ENCODE peak calls at places on chromosomes 4 and X, in seven cellular contexts. One of them, this sample, is unnamed.

GRCh38 chrX:12946406-12946805 is 28.5 kb upstream of the TMSB4X start:
- DNase-seq in SK-N-SH: no peak
- DNase-seq in HCT116: no peak
- DNase-seq in HepG2: no peak
- DNase-seq in H1: no peak
- DNase-seq in GM12878: no peak
- DNase-seq in K562: no peak
- DNase-seq in this sample: no peak

GRCh38 chr4:103443324-103443723 is 245.2 kb upstream of the CENPE start:
- DNase-seq in K562: no peak
- DNase-seq in HepG2: peak
- DNase-seq in H1: no peak
- DNase-seq in GM12878: no peak
- DNase-seq in SK-N-SH: no peak
- DNase-seq in HCT116: peak
- DNase-seq in this sample: no peak

GRCh38 chr4:46975144-46975543 is 18.2 kb downstream of the GABRA4 start:
- DNase-seq in GM12878: no peak
- DNase-seq in HepG2: no peak
- DNase-seq in K562: no peak
- DNase-seq in HCT116: no peak
- DNase-seq in SK-N-SH: no peak
- DNase-seq in H1: no peak
- DNase-seq in this sample: no peak

GRCh38 chr4:14520171-14520570 is 482.1 kb upstream of the CPEB2 start:
- DNase-seq in H1: no peak
- DNase-seq in SK-N-SH: peak
- DNase-seq in K562: no peak
- DNase-seq in HepG2: no peak
- DNase-seq in HCT116: no peak
- DNase-seq in GM12878: no peak
- DNase-seq in this sample: no peak

GRCh38 chr4:139619644-139620043 is 46.0 kb upstream of the MGST2 start:
- DNase-seq in HCT116: no peak
- DNase-seq in K562: no peak
- DNase-seq in SK-N-SH: no peak
- DNase-seq in GM12878: no peak
- DNase-seq in H1: no peak
- DNase-seq in HepG2: peak
- DNase-seq in this sample: peak

GRCh38 chr4:38154681-38155588 is 194.7 kb downstream of the PTTG2 start:
- DNase-seq in HCT116: no peak
- DNase-seq in SK-N-SH: no peak
- DNase-seq in K562: no peak
- DNase-seq in GM12878: no peak
- DNase-seq in HepG2: no peak
- DNase-seq in H1: no peak
- DNase-seq in this sample: no peak

GRCh38 chr4:29539226-29539625 is 1180.9 kb upstream of the PCDH7 start:
- DNase-seq in HCT116: no peak
- DNase-seq in HepG2: no peak
- DNase-seq in H1: no peak
- DNase-seq in K562: no peak
- DNase-seq in SK-N-SH: no peak
- DNase-seq in GM12878: no peak
- DNase-seq in this sample: no peak

GRCh38 chr4:150986085-150986484 is 29.0 kb downstream of the LRBA start:
- DNase-seq in HCT116: no peak
- DNase-seq in SK-N-SH: no peak
- DNase-seq in HepG2: no peak
- DNase-seq in H1: no peak
- DNase-seq in K562: no peak
- DNase-seq in GM12878: no peak
- DNase-seq in this sample: no peak

GRCh38 chr4:2080429-2081300 is 21.5 kb downstream of the NAT8L start:
- DNase-seq in SK-N-SH: no peak
- DNase-seq in K562: no peak
- DNase-seq in HCT116: no peak
- DNase-seq in H1: no peak
- DNase-seq in HepG2: no peak
- DNase-seq in GM12878: no peak
- DNase-seq in this sample: no peak

GRCh38 chr4:3788366-3788660 is 22.1 kb downstream of the ADRA2C start:
- DNase-seq in SK-N-SH: no peak
- DNase-seq in GM12878: no peak
- DNase-seq in H1: no peak
- DNase-seq in HCT116: no peak
- DNase-seq in HepG2: no peak
- DNase-seq in K562: no peak
- DNase-seq in this sample: no peak

GRCh38 chr4:56310401-56310800 is 76.9 kb downstream of the AASDH start:
- DNase-seq in HepG2: no peak
- DNase-seq in HCT116: no peak
- DNase-seq in K562: no peak
- DNase-seq in H1: no peak
- DNase-seq in GM12878: no peak
- DNase-seq in SK-N-SH: no peak
- DNase-seq in this sample: no peak

GRCh38 chr4:84931274-84931673 is 35.2 kb downstream of the WDFY3 start:
- DNase-seq in H1: no peak
- DNase-seq in GM12878: no peak
- DNase-seq in K562: no peak
- DNase-seq in HCT116: no peak
- DNase-seq in SK-N-SH: no peak
- DNase-seq in HepG2: no peak
- DNase-seq in this sample: no peak

GRCh38 chr4:145839151-145839550 is 99.5 kb downstream of the ZNF827 start:
- DNase-seq in H1: no peak
- DNase-seq in HCT116: no peak
- DNase-seq in K562: no peak
- DNase-seq in HepG2: no peak
- DNase-seq in SK-N-SH: no peak
- DNase-seq in GM12878: no peak
- DNase-seq in this sample: peak

GRCh38 chr4:149980941-149981340 is 97.3 kb upstream of the DCLK2 start:
- DNase-seq in SK-N-SH: peak
- DNase-seq in HCT116: peak
- DNase-seq in GM12878: no peak
- DNase-seq in HepG2: peak
- DNase-seq in K562: peak
- DNase-seq in H1: peak
- DNase-seq in this sample: peak

GRCh38 chr4:173014113-173014558 is 154.5 kb upstream of the GALNT7 start:
- DNase-seq in K562: no peak
- DNase-seq in HepG2: no peak
- DNase-seq in GM12878: no peak
- DNase-seq in H1: peak
- DNase-seq in SK-N-SH: peak
- DNase-seq in HCT116: no peak
- DNase-seq in this sample: no peak

GRCh38 chrX:10608099-10608498 is 12.3 kb downstream of the MID1 start:
- DNase-seq in GM12878: no peak
- DNase-seq in HepG2: no peak
- DNase-seq in H1: no peak
- DNase-seq in SK-N-SH: no peak
- DNase-seq in HCT116: no peak
- DNase-seq in K562: no peak
- DNase-seq in this sample: no peak

GRCh38 chr4:179307297-179308136 is 1865.3 kb upstream of the AGA start:
- DNase-seq in HCT116: peak
- DNase-seq in K562: peak
- DNase-seq in HepG2: peak
- DNase-seq in GM12878: peak
- DNase-seq in H1: no peak
- DNase-seq in SK-N-SH: peak
- DNase-seq in this sample: peak

GRCh38 chrX:24260827-24261550 is 52.9 kb downstream of the SUPT20HL2 start:
- DNase-seq in HepG2: no peak
- DNase-seq in HCT116: no peak
- DNase-seq in H1: no peak
- DNase-seq in GM12878: no peak
- DNase-seq in K562: no peak
- DNase-seq in SK-N-SH: no peak
- DNase-seq in this sample: no peak

GRCh38 chrX:57227691-57228090 is 58.8 kb upstream of the FAAH2 start:
- DNase-seq in HepG2: no peak
- DNase-seq in HCT116: no peak
- DNase-seq in K562: no peak
- DNase-seq in GM12878: no peak
- DNase-seq in H1: no peak
- DNase-seq in SK-N-SH: no peak
- DNase-seq in this sample: no peak

GRCh38 chr4:188839704-188840103 is 700.5 kb downstream of the TRIML1 start:
- DNase-seq in HCT116: no peak
- DNase-seq in GM12878: no peak
- DNase-seq in SK-N-SH: no peak
- DNase-seq in K562: no peak
- DNase-seq in HepG2: no peak
- DNase-seq in H1: no peak
- DNase-seq in this sample: no peak

GRCh38 chrX:136750364-136750763 is 30.4 kb downstream of the ARHGEF6 start:
- DNase-seq in H1: no peak
- DNase-seq in K562: no peak
- DNase-seq in HepG2: no peak
- DNase-seq in SK-N-SH: no peak
- DNase-seq in HCT116: no peak
- DNase-seq in GM12878: no peak
- DNase-seq in this sample: no peak

GRCh38 chr4:60611762-60612496 is 588.2 kb upstream of the ADGRL3 start:
- DNase-seq in GM12878: no peak
- DNase-seq in K562: no peak
- DNase-seq in HCT116: no peak
- DNase-seq in HepG2: no peak
- DNase-seq in H1: peak
- DNase-seq in SK-N-SH: no peak
- DNase-seq in this sample: no peak

GRCh38 chr4:26346203-26346620 is 25.4 kb downstream of the RBPJ start:
- DNase-seq in SK-N-SH: no peak
- DNase-seq in HepG2: no peak
- DNase-seq in HCT116: no peak
- DNase-seq in H1: no peak
- DNase-seq in GM12878: no peak
- DNase-seq in K562: peak
- DNase-seq in this sample: no peak
- TF ChIP-seq JUND in SK-N-SH: no peak
- TF ChIP-seq JUND in HepG2: no peak
- TF ChIP-seq JUND in HCT116: no peak
- TF ChIP-seq JUND in H1: no peak
- TF ChIP-seq JUND in GM12878: no peak
- TF ChIP-seq JUND in K562: no peak
- TF ChIP-seq JUND in this sample: no peak

GRCh38 chr4:168441412-168441811 is 38.9 kb downstream of the DDX60L start:
- DNase-seq in K562: no peak
- DNase-seq in HCT116: no peak
- DNase-seq in H1: no peak
- DNase-seq in SK-N-SH: no peak
- DNase-seq in GM12878: no peak
- DNase-seq in HepG2: no peak
- DNase-seq in this sample: no peak
- TF ChIP-seq JUND in K562: no peak
- TF ChIP-seq JUND in HCT116: no peak
- TF ChIP-seq JUND in H1: no peak
- TF ChIP-seq JUND in SK-N-SH: no peak
- TF ChIP-seq JUND in GM12878: no peak
- TF ChIP-seq JUND in HepG2: no peak
- TF ChIP-seq JUND in this sample: no peak

GRCh38 chrX:145630806-145631435 is 186.7 kb upstream of the SLITRK2 start:
- DNase-seq in HepG2: no peak
- DNase-seq in SK-N-SH: no peak
- DNase-seq in K562: no peak
- DNase-seq in H1: no peak
- DNase-seq in GM12878: no peak
- DNase-seq in HCT116: no peak
- DNase-seq in this sample: no peak
- TF ChIP-seq JUND in HepG2: no peak
- TF ChIP-seq JUND in SK-N-SH: no peak
- TF ChIP-seq JUND in K562: no peak
- TF ChIP-seq JUND in H1: no peak
- TF ChIP-seq JUND in GM12878: no peak
- TF ChIP-seq JUND in HCT116: no peak
- TF ChIP-seq JUND in this sample: no peak

GRCh38 chr4:53713767-53714166 is 122.5 kb upstream of the LNX1 start:
- DNase-seq in HCT116: no peak
- DNase-seq in HepG2: no peak
- DNase-seq in GM12878: no peak
- DNase-seq in SK-N-SH: peak
- DNase-seq in K562: no peak
- DNase-seq in H1: no peak
- DNase-seq in this sample: no peak

GRCh38 chr4:53713296-53713695 is 122.0 kb upstream of the LNX1 start:
- DNase-seq in HepG2: no peak
- DNase-seq in GM12878: no peak
- DNase-seq in SK-N-SH: no peak
- DNase-seq in K562: no peak
- DNase-seq in HCT116: no peak
- DNase-seq in H1: no peak
- DNase-seq in this sample: no peak

GRCh38 chr4:53712326-53712725 is 121.0 kb upstream of the LNX1 start:
- DNase-seq in HepG2: no peak
- DNase-seq in K562: no peak
- DNase-seq in H1: no peak
- DNase-seq in HCT116: no peak
- DNase-seq in GM12878: no peak
- DNase-seq in SK-N-SH: peak
- DNase-seq in this sample: no peak

GRCh38 chr4:53709693-53710092 is 118.4 kb upstream of the LNX1 start:
- DNase-seq in SK-N-SH: no peak
- DNase-seq in HepG2: no peak
- DNase-seq in HCT116: no peak
- DNase-seq in GM12878: no peak
- DNase-seq in H1: no peak
- DNase-seq in K562: no peak
- DNase-seq in this sample: no peak

DNA sequence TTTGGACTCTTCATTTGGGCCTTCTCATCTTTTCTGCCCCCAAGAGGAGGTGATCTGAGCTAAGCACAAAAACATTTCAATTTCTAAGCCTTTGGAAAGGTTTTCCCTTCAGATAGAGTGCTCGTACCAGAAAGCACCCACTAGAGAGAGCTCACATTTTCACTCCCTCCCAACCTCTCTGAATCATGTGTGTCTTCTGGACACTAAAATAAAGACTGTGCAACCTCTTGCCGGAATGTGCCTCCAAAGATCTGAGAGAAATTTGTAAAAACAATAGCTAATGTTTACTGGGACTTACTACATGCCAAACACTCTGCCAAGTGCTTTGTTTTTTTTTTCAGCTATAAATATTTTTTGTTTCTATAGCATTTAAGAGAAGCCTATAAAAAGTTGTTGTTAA is 120.6 kb upstream of the LNX1 start:
- DNase-seq in HCT116: no peak
- DNase-seq in HepG2: no peak
- DNase-seq in SK-N-SH: no peak
- DNase-seq in H1: no peak
- DNase-seq in K562: no peak
- DNase-seq in GM12878: no peak
- DNase-seq in this sample: no peak
- TF ChIP-seq JUND in HCT116: no peak
- TF ChIP-seq JUND in HepG2: no peak
- TF ChIP-seq JUND in SK-N-SH: no peak
- TF ChIP-seq JUND in H1: no peak
- TF ChIP-seq JUND in K562: no peak
- TF ChIP-seq JUND in GM12878: no peak
- TF ChIP-seq JUND in this sample: no peak

GRCh38 chr4:86891785-86892638 is at the start of gene C4orf36:
- DNase-seq in HCT116: peak
- DNase-seq in K562: peak
- DNase-seq in SK-N-SH: peak
- DNase-seq in HepG2: no peak
- DNase-seq in H1: peak
- DNase-seq in GM12878: no peak
- DNase-seq in this sample: peak
- TF ChIP-seq JUND in HCT116: no peak
- TF ChIP-seq JUND in K562: no peak
- TF ChIP-seq JUND in SK-N-SH: no peak
- TF ChIP-seq JUND in HepG2: no peak
- TF ChIP-seq JUND in H1: no peak
- TF ChIP-seq JUND in GM12878: no peak
- TF ChIP-seq JUND in this sample: no peak

This sample was measured in T47D.